ENCODE peak calls at places on chromosomes 11 and 22, in four cellular contexts. M, Q, P and W are unnamed samples.

GRCh38 chr11:69009441-69010211 is 3.4 kb downstream of the MRGPRF start:
- DNase-seq in M (no peak), Q (no peak), P (no peak), W (no peak)

GRCh38 chr22:23709107-23709506 is 18.3 kb downstream of the RGL4 start:
- DNase-seq in M (no peak), Q (no peak), P (no peak), W (no peak)

GRCh38 chr22:27420817-27421361 is 380.7 kb downstream of the MN1 start:
- DNase-seq in M (no peak), Q (no peak), P (no peak), W (no peak)

GRCh38 chr11:2886191-2886894 is 768 bp upstream of the CDKN1C start:
- DNase-seq in M (no peak), Q (no peak), P (peak), W (no peak)

GRCh38 chr22:50053861-50054260 is 4.2 kb downstream of the TTLL8 start:
- DNase-seq in M (no peak), Q (no peak), P (no peak), W (no peak)

GRCh38 chr22:21680830-21681565 is 15.2 kb downstream of the PPIL2 start:
- DNase-seq in M (no peak), Q (no peak), P (no peak), W (no peak)

GRCh38 chr11:106853850-106854401 is 164.3 kb downstream of the GUCY1A2 start:
- DNase-seq in M (peak), Q (no peak), P (no peak), W (no peak)

GRCh38 chr11:47616726-47617416 is 22.7 kb upstream of the C1QTNF4 start:
- DNase-seq in M (peak), Q (no peak), P (peak), W (peak)

GRCh38 chr11:75413864-75414263 is 14.5 kb downstream of the RPS3 start:
- DNase-seq in M (no peak), Q (no peak), P (no peak), W (no peak)

GRCh38 chr11:2250041-2250440 is 20.3 kb downstream of the ASCL2 start:
- DNase-seq in M (no peak), Q (no peak), P (no peak), W (no peak)

GRCh38 chr22:36088292-36088691 is 59.7 kb upstream of the RBFOX2 start:
- DNase-seq in M (no peak), Q (no peak), P (no peak), W (peak)

GRCh38 chr11:20021771-20022362 is 138.4 kb downstream of the DBX1 start:
- DNase-seq in M (no peak), Q (no peak), P (no peak), W (no peak)

GRCh38 chr11:100687630-100688395 is 725 bp downstream of the ARHGAP42 start:
- DNase-seq in M (no peak), Q (no peak), P (peak), W (no peak)

GRCh38 chr11:116175707-116176106 is 597.1 kb downstream of the BUD13 start:
- DNase-seq in M (no peak), Q (no peak), P (no peak), W (no peak)